ENCODE peak calls at places on chromosomes 4 and X, in seven cellular contexts. P is astrocyte of the spinal cord, V is endodermal cell, L is thoracic aorta, N is endothelial cell of umbilical vein, K is BE2C, I is testis. X is an unnamed sample.

GRCh38 chr4:148779771-148780170 is 337.6 kb upstream of the NR3C2 start:
- DNase-seq in V (no peak), L (no peak), I (no peak), N (no peak), P (no peak), K (no peak), X (no peak)

GRCh38 chrX:74452199-74452481 is 30.8 kb downstream of the SLC16A2 start:
- DNase-seq in L (no peak), V (no peak), I (no peak), P (no peak), N (no peak), K (no peak), X (no peak)

GRCh38 chrX:14050704-14051103 is 21.0 kb upstream of the GEMIN8 start:
- DNase-seq in K (no peak), P (no peak), L (no peak), V (no peak), N (no peak), I (no peak), X (no peak)

GRCh38 chr4:15691346-15692140 is 9.9 kb downstream of the FAM200B start:
- DNase-seq in P (peak), L (no peak), V (no peak), K (no peak), N (peak), I (no peak), X (no peak)

GRCh38 chr4:136383126-136383525 is 1149.2 kb downstream of the PCDH18 start:
- DNase-seq in V (no peak), K (no peak), P (peak), N (no peak), L (no peak), I (no peak), X (no peak)

GRCh38 chrX:78800114-78800513 is 52.6 kb downstream of the LPAR4 start:
- DNase-seq in N (no peak), V (no peak), P (no peak), I (no peak), K (no peak), L (no peak), X (no peak)

GRCh38 chr4:26062221-26062620 is 148.2 kb downstream of the SMIM20 start:
- DNase-seq in V (no peak), L (no peak), P (no peak), I (no peak), N (no peak), K (no peak), X (no peak)

GRCh38 chr4:116058129-116058528 is 944.7 kb upstream of the NDST4 start:
- DNase-seq in V (no peak), L (no peak), K (no peak), I (no peak), P (no peak), N (no peak), X (no peak)

GRCh38 chrX:149493567-149494562 is 11.2 kb downstream of the IDS start:
- DNase-seq in P (no peak), N (no peak), K (no peak), I (no peak), V (peak), L (no peak), X (peak)

GRCh38 chrX:37824491-37825224 is 22.7 kb downstream of the DYNLT3 start:
- DNase-seq in P (no peak), K (no peak), V (no peak), N (no peak), I (no peak), L (no peak), X (no peak)

GRCh38 chr4:4677825-4678522 is 136.1 kb upstream of the STX18 start:
- DNase-seq in P (peak), K (peak), N (peak), V (peak), I (peak), L (no peak), X (peak)

GRCh38 chr4:6389426-6389825 is 83.0 kb downstream of the PPP2R2C start:
- DNase-seq in P (no peak), N (no peak), K (no peak), V (no peak), I (no peak), L (no peak), X (no peak)
- H3K4me3 ChIP-seq in P (no peak), N (no peak), K (no peak), V (no peak), I (no peak), L (no peak), X (no peak)

DNA sequence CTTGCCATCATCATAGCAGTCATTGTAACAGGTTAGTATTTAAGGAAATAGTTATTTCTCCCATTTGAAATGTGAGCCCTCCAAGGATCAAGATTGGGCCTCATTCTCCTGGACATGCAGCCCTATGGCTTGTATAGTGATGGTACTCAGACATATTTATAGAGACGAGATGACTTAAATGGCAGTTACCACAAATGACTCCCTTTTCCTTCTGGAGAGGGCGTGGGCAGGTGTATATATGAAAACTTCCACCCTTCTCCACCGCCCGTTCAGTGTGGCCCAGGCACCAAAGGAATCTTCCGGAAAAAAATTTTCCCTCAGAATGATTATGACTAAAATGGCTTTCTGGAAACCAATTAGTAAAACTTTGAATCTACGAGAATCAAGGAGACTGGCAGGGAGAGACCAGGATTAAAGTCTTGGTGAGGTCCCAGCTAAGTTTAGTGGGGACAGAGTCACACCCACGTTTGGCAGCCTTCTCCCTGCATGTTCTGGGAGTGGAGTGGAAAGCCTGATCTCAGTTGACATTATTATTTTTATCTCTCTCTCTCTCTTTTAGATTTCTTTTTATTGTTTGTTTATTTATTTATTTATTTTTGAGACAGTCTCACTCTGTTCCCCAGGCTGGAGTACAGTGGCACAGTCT is 67.6 kb downstream of the MED28 start:
- DNase-seq in L (no peak), V (no peak), P (no peak), N (no peak), K (no peak), I (no peak), X (no peak)
- H3K4me3 ChIP-seq in L (no peak), V (no peak), P (no peak), N (no peak), K (no peak), I (no peak), X (no peak)

GRCh38 chr4:128553665-128554515 is 255.6 kb upstream of the JADE1 start:
- DNase-seq in P (no peak), N (peak), L (no peak), I (no peak), K (no peak), V (no peak), X (peak)
- H3K4me3 ChIP-seq in P (peak), N (peak), L (peak), I (peak), K (peak), V (no peak), X (peak)

GRCh38 chr4:146333187-146333894 is 119.0 kb downstream of the REELD1 start:
- DNase-seq in L (no peak), P (peak), I (no peak), N (no peak), K (peak), V (no peak), X (peak)
- H3K4me3 ChIP-seq in L (no peak), P (peak), I (no peak), N (no peak), K (peak), V (no peak), X (no peak)

GRCh38 chr4:47862297-47862696 is 24.4 kb upstream of the CORIN start:
- DNase-seq in V (no peak), N (no peak), L (no peak), P (peak), I (no peak), K (no peak), X (no peak)
- H3K4me3 ChIP-seq in V (no peak), N (no peak), L (no peak), P (no peak), I (no peak), K (no peak), X (no peak)

DNA sequence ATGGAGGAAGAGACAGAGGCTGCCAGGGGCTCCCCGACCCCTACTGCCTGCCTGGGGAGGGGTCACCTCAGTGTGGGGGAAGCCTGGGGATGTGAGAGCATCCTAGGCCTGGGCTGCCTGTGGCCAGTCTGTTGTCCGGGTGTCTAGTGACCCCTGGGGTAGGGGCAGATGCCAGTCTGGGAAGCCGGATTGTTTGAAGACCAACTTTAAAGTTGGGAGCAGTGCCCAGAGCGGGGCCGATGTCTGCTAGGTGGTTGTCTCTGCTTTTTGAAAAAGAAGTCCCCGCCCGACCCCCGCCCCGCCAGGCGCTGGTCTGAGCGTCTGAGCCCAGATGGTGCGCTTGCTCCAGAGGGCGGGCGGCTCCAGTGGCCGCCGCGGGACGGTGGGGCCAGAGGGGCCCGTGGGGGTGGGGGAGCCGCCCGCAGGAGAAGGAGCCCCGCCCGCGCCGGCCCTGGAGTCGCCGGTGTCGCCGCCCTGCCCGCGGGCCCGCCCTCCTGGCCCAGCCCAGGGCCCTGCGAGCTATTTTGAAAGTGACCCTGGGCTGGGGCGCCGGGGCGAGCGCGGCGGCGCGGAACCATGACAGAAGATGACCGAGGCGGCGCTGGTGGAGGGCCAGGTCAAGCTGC is at the start of gene DOK7:
- DNase-seq in P (no peak), V (peak), L (no peak), N (no peak), K (no peak), I (peak), X (no peak)
- H3K4me3 ChIP-seq in P (no peak), V (no peak), L (peak), N (no peak), K (peak), I (peak), X (peak)

DNA sequence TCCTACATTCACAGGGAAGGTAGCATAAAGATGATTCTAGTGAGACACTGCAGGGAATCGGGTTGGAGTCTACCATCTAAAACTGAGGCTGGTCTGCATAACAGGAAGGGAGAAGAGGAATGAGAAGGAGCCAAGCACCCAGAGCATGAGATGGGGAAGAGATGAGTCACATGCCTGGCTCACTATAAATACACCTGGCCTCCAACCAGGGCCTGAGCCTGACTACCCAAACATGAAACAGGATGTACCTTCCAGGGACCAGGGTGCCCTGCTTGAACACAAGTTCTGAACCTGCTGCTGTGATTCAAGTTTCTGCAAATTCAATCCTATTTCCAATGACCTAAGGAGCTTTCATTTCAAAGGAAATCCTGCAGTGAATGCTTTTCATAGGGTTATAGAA is 24.9 kb downstream of the CD99L2 start:
- DNase-seq in K (no peak), L (peak), I (no peak), V (no peak), P (peak), N (peak), X (no peak)
- H3K4me3 ChIP-seq in K (no peak), L (no peak), I (no peak), V (no peak), P (no peak), N (no peak), X (no peak)

GRCh38 chr4:107083-107443 is 17.2 kb upstream of the ZNF718 start:
- DNase-seq in N (no peak), P (no peak), K (no peak), L (no peak), I (no peak), V (no peak), X (no peak)

GRCh38 chr4:112771-113170 is 11.5 kb upstream of the ZNF718 start:
- DNase-seq in I (no peak), K (no peak), P (no peak), L (no peak), V (no peak), N (no peak), X (no peak)

GRCh38 chr4:113732-114131 is 10.6 kb upstream of the ZNF718 start:
- DNase-seq in V (no peak), P (no peak), L (no peak), N (no peak), I (no peak), K (no peak), X (no peak)

GRCh38 chr4:107444-108429 is 16.6 kb upstream of the ZNF718 start:
- DNase-seq in L (no peak), V (no peak), P (no peak), I (no peak), K (no peak), N (no peak), X (no peak)
- H3K4me3 ChIP-seq in L (peak), V (no peak), P (no peak), I (peak), K (no peak), N (no peak), X (no peak)

DNA sequence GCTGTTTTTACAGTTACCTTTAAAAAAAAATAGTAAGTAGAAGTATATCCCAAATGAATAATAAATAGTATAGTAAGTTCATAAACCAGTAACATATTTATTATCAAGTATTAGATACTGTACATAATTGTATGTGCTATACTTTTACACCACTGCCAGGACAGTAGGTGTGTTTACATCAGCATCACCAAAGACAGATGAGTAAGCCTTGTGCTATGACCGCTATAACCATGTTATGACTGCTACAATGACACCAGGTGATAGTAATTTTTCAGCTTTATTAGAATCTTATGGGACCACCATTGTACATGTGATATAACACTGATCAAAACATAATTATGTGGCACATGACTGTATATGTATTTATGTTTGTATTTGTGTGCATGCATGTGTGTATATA is 27.3 kb downstream of the PABPC4L start:
- DNase-seq in N (no peak), V (no peak), P (no peak), I (no peak), L (no peak), K (no peak), X (no peak)
- H3K4me3 ChIP-seq in N (no peak), V (no peak), P (no peak), I (no peak), L (no peak), K (no peak), X (no peak)